ENCODE peak calls at places on chromosomes 1 and 21, in five cellular contexts. R, Z, V, N and D are unnamed samples.
A peak's percentile ranks its signal among the peaks of the same experiment; 100 is the strongest.

GRCh38 chr1:59561782-59562181 is 253.0 kb upstream of the HOOK1 start:
- DNase-seq in V (no peak), R (no peak), Z (no peak), N (no peak), D (no peak)

GRCh38 chr21:36297938-36298572 is 21.9 kb upstream of the MORC3 start:
- DNase-seq in R (peak; percentile 76), Z (peak; percentile 95), N (peak; percentile 72), V (peak; percentile 92), D (peak; percentile 55)

GRCh38 chr1:64240209-64240608 is 36.8 kb downstream of the UBE2U start:
- DNase-seq in R (no peak), N (no peak), Z (no peak), V (no peak), D (no peak)

GRCh38 chr1:19398309-19398760 is 86.2 kb downstream of the SLC66A1 start:
- DNase-seq in R (no peak), V (no peak), N (no peak), Z (no peak), D (no peak)

GRCh38 chr1:10057305-10057704 is 24.5 kb downstream of the UBE4B start:
- DNase-seq in Z (no peak), N (no peak), V (no peak), R (no peak), D (no peak)

GRCh38 chr21:44858291-44858690 is 15.2 kb downstream of the PTTG1IP start:
- DNase-seq in N (peak; percentile 13), V (no peak), R (peak; percentile 62), Z (no peak), D (no peak)

GRCh38 chr1:9250586-9251381 is 16.2 kb downstream of the H6PD start:
- DNase-seq in V (no peak), R (no peak), Z (no peak), N (peak; percentile 35), D (no peak)

GRCh38 chr1:55146781-55147180 is 68.4 kb downstream of the USP24 start:
- DNase-seq in Z (no peak), V (no peak), R (no peak), N (no peak), D (no peak)

GRCh38 chr1:110062612-110063011 is 7.9 kb downstream of the ALX3 start:
- DNase-seq in V (no peak), Z (no peak), N (no peak), R (no peak), D (no peak)

GRCh38 chr1:153919879-153920852 is 2.6 kb downstream of the GATAD2B start:
- DNase-seq in R (no peak), V (peak; percentile 58), Z (peak; percentile 57), N (no peak), D (no peak)

GRCh38 chr1:207020709-207021107 is 11.8 kb downstream of the C1orf116 start:
- DNase-seq in V (no peak), R (no peak), N (no peak), Z (no peak), D (no peak)

GRCh38 chr21:10463156-10463555 is 58.2 kb upstream of the TPTE start:
- DNase-seq in N (no peak), V (no peak), Z (no peak), R (no peak), D (no peak)

GRCh38 chr1:118184737-118185082 is 318 bp downstream of the SPAG17 start:
- DNase-seq in N (no peak), R (no peak), Z (no peak), V (no peak), D (no peak)

GRCh38 chr1:34597877-34598514 is 156.9 kb upstream of the GJB5 start:
- DNase-seq in Z (peak; percentile 78), N (peak; percentile 80), R (peak; percentile 17), V (peak; percentile 58), D (no peak)

GRCh38 chr1:221816899-221817298 is 75.0 kb upstream of the DUSP10 start:
- DNase-seq in V (no peak), Z (no peak), N (no peak), R (no peak), D (no peak)

GRCh38 chr1:159869173-159869572 is 6.7 kb upstream of the VSIG8 start:
- DNase-seq in N (no peak), Z (no peak), R (no peak), V (no peak), D (peak; percentile 55)

GRCh38 chr1:19630720-19631119 is 13.4 kb upstream of the NBL1 start:
- DNase-seq in Z (no peak), N (no peak), V (no peak), R (no peak), D (no peak)

GRCh38 chr1:25065246-25066238 is 135.5 kb upstream of the RUNX3 start:
- DNase-seq in R (no peak), N (no peak), V (no peak), Z (no peak), D (no peak)

GRCh38 chr1:118151312-118151937 is 33.6 kb downstream of the SPAG17 start:
- DNase-seq in R (peak; percentile 27), Z (peak; percentile 71), V (peak; percentile 48), N (peak; percentile 23), D (peak; percentile 44)

GRCh38 chr1:110463695-110464094 is 12.7 kb downstream of the PROK1 start:
- DNase-seq in V (no peak), Z (no peak), N (no peak), R (no peak), D (no peak)

GRCh38 chr1:110309768-110310167 is 29.4 kb upstream of the RBM15 start:
- DNase-seq in V (no peak), N (no peak), R (no peak), Z (no peak), D (no peak)

GRCh38 chr1:21511579-21512522 is 2.6 kb downstream of the ALPL start:
- DNase-seq in R (peak; percentile 94), V (no peak), N (peak; percentile 54), Z (no peak), D (peak; percentile 32)

GRCh38 chr1:232385221-232385620 is 244.7 kb downstream of the SIPA1L2 start:
- DNase-seq in N (no peak), Z (no peak), V (no peak), R (no peak), D (no peak)

GRCh38 chr1:65247419-65248359 is 61.7 kb upstream of the DNAJC6 start:
- DNase-seq in R (peak; percentile 44), V (no peak), N (no peak), Z (no peak), D (peak; percentile 90)

GRCh38 chr1:8378981-8379470 is 61.1 kb downstream of the SLC45A1 start:
- DNase-seq in V (no peak), Z (no peak), R (no peak), N (no peak), D (no peak)

GRCh38 chr1:231871471-231871870 is 244.9 kb downstream of the DISC1 start:
- DNase-seq in R (no peak), V (no peak), N (no peak), Z (no peak), D (no peak)

GRCh38 chr1:27589841-27590426 is 14.0 kb downstream of the AHDC1 start:
- DNase-seq in Z (no peak), R (no peak), N (no peak), V (no peak), D (no peak)

GRCh38 chr1:214901718-214902117 is 180.8 kb upstream of the KCNK2 start:
- DNase-seq in R (no peak), V (no peak), Z (no peak), N (no peak), D (peak; percentile 54)

DNA sequence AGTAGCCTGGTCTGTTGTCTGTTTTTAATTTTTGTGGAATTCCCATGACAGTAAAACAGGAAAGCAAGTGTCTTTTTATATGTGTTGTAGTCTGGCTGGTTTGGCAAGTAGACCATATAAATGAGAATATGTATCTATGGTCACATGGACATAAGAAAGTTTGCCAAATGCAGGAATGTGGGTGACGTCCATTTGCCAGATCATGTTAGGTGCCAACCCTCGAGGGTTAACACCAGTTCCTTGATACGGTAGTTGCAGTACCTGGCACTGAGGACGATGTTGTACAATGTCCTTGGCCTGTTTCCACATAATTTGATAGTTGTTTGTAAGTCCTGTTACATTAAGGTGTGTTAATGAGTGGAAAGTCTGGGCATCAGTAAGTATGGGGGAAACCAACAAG is 6.2 kb downstream of the DAP3 start:
- DNase-seq in N (no peak), V (no peak), Z (no peak), R (no peak), D (no peak)
- H3K4me3 ChIP-seq in N (no peak overlapping the region), V (no peak overlapping the region), Z (no peak overlapping the region), R (no peak overlapping the region), D (no peak overlapping the region)

GRCh38 chr1:42934111-42934510 is 24.6 kb downstream of the SLC2A1 start:
- DNase-seq in V (no peak), Z (peak; percentile 43), N (peak; percentile 37), R (no peak), D (no peak)

GRCh38 chr1:42934541-42935312 is 23.9 kb downstream of the SLC2A1 start:
- DNase-seq in N (peak; percentile 29), R (peak; percentile 17), V (no peak), Z (peak; percentile 6), D (no peak)

GRCh38 chr1:42935971-42936308 is 22.7 kb downstream of the SLC2A1 start:
- DNase-seq in N (no peak), R (no peak), V (no peak), Z (no peak), D (no peak)

GRCh38 chr1:42936309-42937078 is 22.2 kb downstream of the SLC2A1 start:
- DNase-seq in V (peak; percentile 32), N (peak; percentile 67), R (peak; percentile 19), Z (peak; percentile 12), D (peak; percentile 93)

DNA sequence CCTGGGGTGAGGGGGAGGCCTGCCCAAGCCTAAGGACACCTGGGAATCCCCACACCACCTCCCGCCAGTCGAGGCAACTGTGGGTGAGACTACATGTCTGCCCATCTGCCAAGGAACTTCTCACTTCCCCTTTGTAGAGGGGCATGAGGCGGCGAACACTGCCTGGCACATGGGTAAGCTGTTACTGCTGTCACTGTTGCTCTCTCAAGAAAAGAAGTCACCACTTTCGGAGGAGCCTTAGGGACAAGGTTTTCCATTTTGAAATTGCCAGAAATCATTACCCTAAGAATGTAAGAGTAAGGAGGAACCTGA is 23.4 kb downstream of the SLC2A1 start:
- DNase-seq in R (peak; percentile 18), V (peak; percentile 50), N (peak; percentile 56), Z (peak; percentile 65), D (no peak)
- H3K4me3 ChIP-seq in R (no peak overlapping the region), V (no peak overlapping the region), N (no peak overlapping the region), Z (peak overlapping the region; percentile 13), D (no peak overlapping the region)

GRCh38 chr1:23370270-23370743 is 671 bp upstream of the ZNF436 start:
- DNase-seq in N (no peak), V (no peak), R (no peak), Z (no peak), D (no peak)
- H3K4me3 ChIP-seq in N (no peak overlapping the region), V (peak overlapping the region; percentile 77), R (peak overlapping the region; percentile 79), Z (peak overlapping the region; percentile 69), D (peak overlapping the region; percentile 96)

GRCh38 chr1:89065077-89065868 is at the start of gene GBP1:
- DNase-seq in N (no peak), Z (peak; percentile 70), V (no peak), R (no peak), D (no peak)

GRCh38 chr1:89068291-89068690 is 3.3 kb upstream of the GBP1 start:
- DNase-seq in V (no peak), N (no peak), Z (no peak), R (no peak), D (peak; percentile 15)

GRCh38 chr1:89069955-89070354 is 4.9 kb upstream of the GBP1 start:
- DNase-seq in R (no peak), N (no peak), V (peak; percentile 0), Z (no peak), D (no peak)

DNA sequence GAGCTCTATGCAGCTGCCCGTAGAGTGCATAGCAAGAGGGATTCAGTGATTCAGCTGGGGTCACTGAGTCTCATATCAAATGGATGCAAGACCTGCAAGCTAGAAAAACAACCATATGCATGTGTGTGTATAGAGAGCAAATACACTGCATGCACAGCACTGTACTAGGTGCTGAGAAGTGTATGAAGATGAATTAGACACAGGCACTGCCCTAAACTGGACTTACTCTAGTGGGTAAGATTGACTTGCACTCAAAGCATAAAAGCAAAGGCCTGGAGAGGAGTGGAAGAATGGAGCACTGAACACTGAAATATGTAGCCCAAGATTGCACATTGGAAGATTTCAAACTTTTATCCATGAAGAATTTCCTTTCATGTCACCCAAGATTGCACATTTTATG is 5.5 kb upstream of the GBP1 start:
- DNase-seq in R (no peak), N (no peak), V (no peak), Z (no peak), D (no peak)
- H3K4me3 ChIP-seq in R (peak overlapping the region; percentile 59), N (no peak overlapping the region), V (no peak overlapping the region), Z (no peak overlapping the region), D (no peak overlapping the region)